ENCODE peak calls at places on chromosome 3, in five cellular contexts. One of them, this sample, is unnamed.

GRCh38 chr3:21328982-21329381 is 422.0 kb downstream of the ZNF385D start:
- DNase-seq in germinal center: no peak
- DNase-seq in foreskin fibroblast: no peak
- DNase-seq in T-helper 9 cell: no peak
- DNase-seq in ureter: no peak
- DNase-seq in this sample: no peak

GRCh38 chr3:40096561-40097506 is 212.7 kb upstream of the EIF1B start:
- DNase-seq in germinal center: no peak
- DNase-seq in foreskin fibroblast: peak; percentile 66
- DNase-seq in T-helper 9 cell: no peak
- DNase-seq in ureter: no peak
- DNase-seq in this sample: no peak

GRCh38 chr3:153269730-153270129 is 107.7 kb downstream of the RAP2B start:
- DNase-seq in germinal center: no peak
- DNase-seq in foreskin fibroblast: no peak
- DNase-seq in T-helper 9 cell: no peak
- DNase-seq in ureter: no peak
- DNase-seq in this sample: no peak

GRCh38 chr3:69320867-69321266 is 65.0 kb downstream of the FRMD4B start:
- DNase-seq in germinal center: no peak
- DNase-seq in foreskin fibroblast: no peak
- DNase-seq in T-helper 9 cell: no peak
- DNase-seq in ureter: no peak
- DNase-seq in this sample: peak; percentile 30

GRCh38 chr3:161770532-161771386 is 274.2 kb downstream of the OTOL1 start:
- DNase-seq in germinal center: no peak
- DNase-seq in foreskin fibroblast: peak; percentile 40
- DNase-seq in T-helper 9 cell: no peak
- DNase-seq in ureter: no peak
- DNase-seq in this sample: peak; percentile 44

GRCh38 chr3:139941580-139941979 is 6.6 kb downstream of the CLSTN2 start:
- DNase-seq in germinal center: no peak
- DNase-seq in foreskin fibroblast: no peak
- DNase-seq in T-helper 9 cell: no peak
- DNase-seq in ureter: no peak
- DNase-seq in this sample: no peak

GRCh38 chr3:113516115-113516505 is 1.2 kb upstream of the SPICE1 start:
- DNase-seq in germinal center: no peak
- DNase-seq in foreskin fibroblast: no peak
- DNase-seq in T-helper 9 cell: no peak
- DNase-seq in ureter: peak; percentile 43
- DNase-seq in this sample: no peak

GRCh38 chr3:127446756-127447155 is 143.8 kb downstream of the TPRA1 start:
- DNase-seq in germinal center: no peak
- DNase-seq in foreskin fibroblast: no peak
- DNase-seq in T-helper 9 cell: no peak
- DNase-seq in ureter: no peak
- DNase-seq in this sample: no peak

GRCh38 chr3:134753999-134754742 is 40.9 kb upstream of the EPHB1 start:
- DNase-seq in germinal center: no peak
- DNase-seq in foreskin fibroblast: no peak
- DNase-seq in T-helper 9 cell: no peak
- DNase-seq in ureter: peak; percentile 8
- DNase-seq in this sample: no peak

GRCh38 chr3:124886168-124887051 is 755 bp downstream of the ITGB5 start:
- DNase-seq in germinal center: peak; percentile 34
- DNase-seq in foreskin fibroblast: peak; percentile 76
- DNase-seq in T-helper 9 cell: peak; percentile 5
- DNase-seq in ureter: peak; percentile 49
- DNase-seq in this sample: peak; percentile 28

GRCh38 chr3:194985031-194985578 is 285.9 kb downstream of the XXYLT1 start:
- DNase-seq in germinal center: no peak
- DNase-seq in foreskin fibroblast: peak; percentile 40
- DNase-seq in T-helper 9 cell: no peak
- DNase-seq in ureter: peak; percentile 83
- DNase-seq in this sample: no peak

GRCh38 chr3:133591271-133591742 is 17.8 kb downstream of the CDV3 start:
- DNase-seq in germinal center: no peak
- DNase-seq in foreskin fibroblast: peak; percentile 53
- DNase-seq in T-helper 9 cell: no peak
- DNase-seq in ureter: no peak
- DNase-seq in this sample: no peak

GRCh38 chr3:173397161-173398110 is at the start of gene NLGN1:
- DNase-seq in germinal center: no peak
- DNase-seq in foreskin fibroblast: peak; percentile 92
- DNase-seq in T-helper 9 cell: no peak
- DNase-seq in ureter: peak; percentile 68
- DNase-seq in this sample: no peak

This sample was measured in GM06990.